ENCODE peak calls at places on chromosomes 7 and 10, in four cellular contexts. I is activated CD8-positive, alpha-beta T cell treated with anti-CD3 and anti-CD28 coated beads for 36 hours; B is HFF-Myc; J is pons. H is an unnamed sample.

GRCh38 chr7:26990268-26990667 is 105.5 kb downstream of the HOXA1 start:
- DNase-seq in B (no peak), J (no peak), I (no peak), H (no peak)

GRCh38 chr7:122255454-122255853 is 49.1 kb downstream of the FEZF1 start:
- DNase-seq in B (no peak), J (no peak), I (no peak), H (no peak)

GRCh38 chr10:103181244-103181643 is 11.8 kb downstream of the NT5C2 start:
- DNase-seq in I (no peak), J (no peak), B (no peak), H (no peak)

GRCh38 chr10:129758180-129758579 is 205.9 kb downstream of the EBF3 start:
- DNase-seq in I (no peak), J (no peak), B (no peak), H (peak; percentile 82)

GRCh38 chr7:91720255-91720937 is 160.1 kb downstream of the MTERF1 start:
- DNase-seq in B (no peak), J (no peak), I (no peak), H (no peak)

GRCh38 chr7:128404143-128404681 is 5.6 kb downstream of the IMPDH1 start:
- DNase-seq in B (no peak), I (no peak), J (no peak), H (no peak)

GRCh38 chr7:143285806-143286521 is 1.2 kb downstream of the TMEM139 start:
- DNase-seq in I (no peak), B (no peak), J (peak; percentile 96), H (no peak)

GRCh38 chr10:105840288-105840770 is 1199.2 kb downstream of the SORCS3 start:
- DNase-seq in J (no peak), I (no peak), B (no peak), H (no peak)

GRCh38 chr10:69057261-69057950 is 30.5 kb upstream of the SRGN start:
- DNase-seq in J (peak; percentile 72), I (peak; percentile 42), B (no peak), H (no peak)

GRCh38 chr7:124152859-124153692 is 120.2 kb upstream of the TMEM229A start:
- DNase-seq in B (no peak), I (no peak), J (peak; percentile 85), H (no peak)

GRCh38 chr7:98878365-98879197 is at the start of gene TRRAP:
- DNase-seq in B (no peak), I (peak; percentile 81), J (peak; percentile 27), H (peak; percentile 93)

GRCh38 chr10:102780246-102780645 is 36.5 kb downstream of the WBP1L start:
- DNase-seq in J (no peak), B (no peak), I (no peak), H (no peak)